ENCODE peak calls at places on chromosomes 16 and 17, in ten cellular contexts. W is AG08395, L is fibroblast of lung, I is DMS153, M is NCI-H1092 treated with DMSO at 0.1 percent for 48 hours, D is breast epithelium, Q is dorsolateral prefrontal cortex, H is PC-3, X is endodermal cell, V is hypothalamus. F is an unnamed sample.

GRCh38 chr16:24129412-24129918 is 126.7 kb upstream of the CACNG3 start:
- DNase-seq in W (no peak), L (no peak), I (no peak), M (no peak), D (no peak), Q (no peak), H (no peak), X (no peak), V (no peak), F (no peak)

GRCh38 chr17:7523033-7523432 is 25.8 kb upstream of the TNFSF12 start:
- DNase-seq in W (no peak), L (no peak), I (peak; percentile 14), M (no peak), D (no peak), Q (no peak), H (peak; percentile 3), X (peak; percentile 87), V (no peak), F (no peak)

GRCh38 chr17:64187093-64187895 is 57.4 kb upstream of the ERN1 start:
- DNase-seq in W (no peak), L (no peak), I (no peak), M (no peak), D (no peak), Q (no peak), H (no peak), X (no peak), V (no peak), F (no peak)

GRCh38 chr16:81276323-81276722 is 37.8 kb downstream of the BCO1 start:
- DNase-seq in W (no peak), L (no peak), I (no peak), M (no peak), D (no peak), Q (peak; percentile 11), H (no peak), X (no peak), V (no peak), F (no peak)

GRCh38 chr17:43917348-43918025 is 10.2 kb upstream of the MPP2 start:
- DNase-seq in W (no peak), L (peak; percentile 19), I (no peak), M (peak; percentile 23), D (no peak), Q (peak; percentile 34), H (no peak), X (peak; percentile 92), V (peak; percentile 3), F (no peak)

GRCh38 chr17:75124041-75124818 is 7.3 kb downstream of the NT5C start:
- DNase-seq in W (no peak), L (peak; percentile 86), I (peak; percentile 92), M (no peak), D (no peak), Q (no peak), H (peak; percentile 100), X (no peak), V (no peak), F (no peak)

GRCh38 chr17:45222273-45222993 is 748 bp downstream of the FMNL1 start:
- DNase-seq in W (no peak), L (no peak), I (no peak), M (no peak), D (no peak), Q (no peak), H (no peak), X (peak; percentile 90), V (no peak), F (no peak)

GRCh38 chr17:81253358-81254131 is 14.4 kb downstream of the NDUFAF8 start:
- DNase-seq in W (peak; percentile 64), L (peak; percentile 10), I (no peak), M (peak; percentile 39), D (no peak), Q (peak; percentile 34), H (peak; percentile 44), X (peak; percentile 85), V (no peak), F (no peak)

GRCh38 chr16:3101018-3101840 is 2.1 kb upstream of the ZSCAN10 start:
- DNase-seq in W (no peak), L (no peak), I (no peak), M (peak; percentile 9), D (no peak), Q (no peak), H (peak; percentile 13), X (peak; percentile 83), V (no peak), F (no peak)

GRCh38 chr17:77318021-77318420 is 177.3 kb downstream of the SEC14L1 start:
- DNase-seq in W (no peak), L (no peak), I (no peak), M (no peak), D (no peak), Q (no peak), H (no peak), X (no peak), V (no peak), F (no peak)

GRCh38 chr17:47850692-47851573 is at the start of gene SP6:
- DNase-seq in W (peak; percentile 76), L (peak; percentile 65), I (peak; percentile 68), M (peak; percentile 63), D (peak; percentile 85), Q (peak; percentile 15), H (peak; percentile 93), X (peak; percentile 98), V (no peak), F (peak; percentile 62)

GRCh38 chr16:69166221-69166833 is 20.6 kb upstream of the SNTB2 start:
- DNase-seq in W (peak; percentile 29), L (peak; percentile 80), I (no peak), M (no peak), D (no peak), Q (peak; percentile 50), H (peak; percentile 76), X (no peak), V (no peak), F (peak; percentile 25)

GRCh38 chr16:74726736-74727135 is 26.1 kb upstream of the MLKL start:
- DNase-seq in W (no peak), L (no peak), I (no peak), M (no peak), D (no peak), Q (no peak), H (peak; percentile 66), X (peak; percentile 89), V (no peak), F (no peak)

GRCh38 chr16:62889097-62889496 is 852.9 kb upstream of the CDH8 start:
- DNase-seq in W (no peak), L (no peak), I (no peak), M (no peak), D (no peak), Q (no peak), H (no peak), X (no peak), V (no peak), F (no peak)

GRCh38 chr17:78903101-78903779 is at the start of gene CEP295NL:
- DNase-seq in W (no peak), L (peak; percentile 54), I (no peak), M (peak; percentile 14), D (no peak), Q (no peak), H (no peak), X (peak; percentile 75), V (no peak), F (no peak)

GRCh38 chr16:64629622-64630021 is 492.2 kb downstream of the CDH11 start:
- DNase-seq in W (peak; percentile 18), L (peak; percentile 78), I (no peak), M (no peak), D (no peak), Q (no peak), H (peak; percentile 6), X (no peak), V (no peak), F (peak; percentile 2)

GRCh38 chr17:2931901-2932300 is 131.5 kb downstream of the OR1D5 start:
- DNase-seq in W (no peak), L (no peak), I (no peak), M (no peak), D (no peak), Q (no peak), H (no peak), X (no peak), V (no peak), F (no peak)

GRCh38 chr16:81265658-81266451 is 27.4 kb downstream of the BCO1 start:
- DNase-seq in W (no peak), L (peak; percentile 63), I (no peak), M (peak; percentile 3), D (peak; percentile 60), Q (peak; percentile 23), H (peak; percentile 31), X (no peak), V (no peak), F (no peak)

GRCh38 chr16:4846503-4846900 is 586 bp downstream of the GLYR1 start:
- DNase-seq in W (peak; percentile 62), L (peak; percentile 66), I (no peak), M (no peak), D (no peak), Q (peak; percentile 61), H (peak; percentile 18), X (peak; percentile 76), V (no peak), F (peak; percentile 33)

GRCh38 chr17:28041844-28042656 is 427 bp upstream of the NLK start:
- DNase-seq in W (no peak), L (peak; percentile 51), I (no peak), M (no peak), D (no peak), Q (no peak), H (peak; percentile 11), X (peak; percentile 41), V (no peak), F (peak; percentile 9)

GRCh38 chr17:7932483-7932891 is 481 bp downstream of the CNTROB start:
- DNase-seq in W (peak; percentile 46), L (peak; percentile 29), I (no peak), M (no peak), D (no peak), Q (no peak), H (peak; percentile 20), X (no peak), V (no peak), F (peak; percentile 23)

GRCh38 chr17:16463341-16464000 is 28.5 kb downstream of the LRRC75A start:
- DNase-seq in W (peak; percentile 79), L (peak; percentile 54), I (no peak), M (peak; percentile 66), D (no peak), Q (peak; percentile 52), H (peak; percentile 28), X (peak; percentile 76), V (no peak), F (no peak)

GRCh38 chr16:30398660-30399434 is 3.6 kb downstream of the ZNF48 start:
- DNase-seq in W (no peak), L (no peak), I (no peak), M (no peak), D (no peak), Q (no peak), H (no peak), X (peak; percentile 69), V (no peak), F (no peak)

GRCh38 chr16:67800252-67801046 is 5.9 kb downstream of the RANBP10 start:
- DNase-seq in W (peak; percentile 58), L (no peak), I (no peak), M (no peak), D (no peak), Q (no peak), H (no peak), X (no peak), V (no peak), F (no peak)

GRCh38 chr17:29376667-29377268 is 13.4 kb upstream of the TAOK1 start:
- DNase-seq in W (peak; percentile 89), L (peak; percentile 86), I (no peak), M (no peak), D (no peak), Q (peak; percentile 90), H (no peak), X (peak; percentile 79), V (peak; percentile 66), F (peak; percentile 81)

GRCh38 chr16:74573622-74574021 is 33.3 kb downstream of the GLG1 start:
- DNase-seq in W (no peak), L (no peak), I (no peak), M (no peak), D (no peak), Q (no peak), H (no peak), X (no peak), V (no peak), F (no peak)

GRCh38 chr16:21584817-21585216 is 14.6 kb upstream of the METTL9 start:
- DNase-seq in W (no peak), L (no peak), I (no peak), M (no peak), D (no peak), Q (no peak), H (no peak), X (no peak), V (no peak), F (no peak)

GRCh38 chr16:30948956-30949654 is at the start of gene ORAI3:
- DNase-seq in W (peak; percentile 65), L (peak; percentile 53), I (no peak), M (no peak), D (peak; percentile 76), Q (peak; percentile 76), H (peak; percentile 42), X (peak; percentile 86), V (peak; percentile 22), F (peak; percentile 74)